ENCODE peak calls at places on chromosomes 11 and 22, in eight cellular contexts. P is IMR-90; A is colonic mucosa; X is LoVo; J is activated naive CD4-positive, alpha-beta T cell treated with Interleukin-2 at 50 U/mL for 16 hours; L is AML-193; O is HT-29; Y is NCI-H187 treated with DMSO at 0.1 percent for 48 hours. U is an unnamed sample.

GRCh38 chr11:57899378-57899777 is 124.3 kb upstream of the OR9Q1 start:
- DNase-seq in P (no peak), A (peak; percentile 63), X (no peak), J (no peak), L (no peak), O (no peak), Y (no peak), U (no peak)

GRCh38 chr11:120172921-120173705 is 35.2 kb upstream of the TRIM29 start:
- DNase-seq in P (no peak), A (no peak), X (no peak), J (no peak), L (no peak), O (no peak), Y (no peak), U (no peak)

GRCh38 chr11:34755671-34756070 is 134.8 kb downstream of the EHF start:
- DNase-seq in P (no peak), A (no peak), X (no peak), J (no peak), L (no peak), O (no peak), Y (no peak), U (no peak)

GRCh38 chr11:15673408-15673811 is 558.7 kb downstream of the INSC start:
- DNase-seq in P (no peak), A (peak; percentile 8), X (no peak), J (no peak), L (no peak), O (no peak), Y (peak; percentile 61), U (no peak)

GRCh38 chr22:35476341-35476740 is 64.3 kb upstream of the RASD2 start:
- DNase-seq in P (no peak), A (no peak), X (no peak), J (no peak), L (no peak), O (no peak), Y (no peak), U (no peak)

GRCh38 chr11:119828819-119829218 is 99.8 kb upstream of the NECTIN1 start:
- DNase-seq in P (no peak), A (no peak), X (no peak), J (no peak), L (no peak), O (no peak), Y (no peak), U (no peak)

GRCh38 chr22:23237201-23237798 is 57.0 kb downstream of the BCR start:
- DNase-seq in P (peak; percentile 66), A (no peak), X (no peak), J (no peak), L (no peak), O (no peak), Y (no peak), U (no peak)

GRCh38 chr22:31137721-31138120 is 2.6 kb downstream of the PLA2G3 start:
- DNase-seq in P (no peak), A (no peak), X (no peak), J (no peak), L (no peak), O (no peak), Y (no peak), U (no peak)

GRCh38 chr22:20810645-20811044 is 36.7 kb downstream of the SERPIND1 start:
- DNase-seq in P (no peak), A (no peak), X (no peak), J (no peak), L (no peak), O (no peak), Y (no peak), U (peak; percentile 65)

GRCh38 chr22:17969732-17970131 is 54.6 kb downstream of the MICAL3 start:
- DNase-seq in P (peak; percentile 99), A (no peak), X (no peak), J (no peak), L (no peak), O (no peak), Y (no peak), U (no peak)

GRCh38 chr11:31940396-31941037 is 129.4 kb upstream of the PAX6 start:
- DNase-seq in P (peak; percentile 30), A (no peak), X (no peak), J (no peak), L (no peak), O (no peak), Y (no peak), U (no peak)

GRCh38 chr11:134333312-134333711 is 1.5 kb downstream of the GLB1L2 start:
- DNase-seq in P (no peak), A (no peak), X (no peak), J (no peak), L (no peak), O (no peak), Y (no peak), U (no peak)

GRCh38 chr22:22474733-22475132 is 33.8 kb downstream of the ZNF280B start:
- DNase-seq in P (no peak), A (no peak), X (no peak), J (no peak), L (no peak), O (no peak), Y (no peak), U (no peak)

GRCh38 chr11:313304-313786 is 495 bp upstream of the IFITM1 start:
- DNase-seq in P (no peak), A (no peak), X (no peak), J (no peak), L (no peak), O (no peak), Y (no peak), U (no peak)

GRCh38 chr11:113532697-113533424 is 57.7 kb upstream of the DRD2 start:
- DNase-seq in P (peak; percentile 71), A (peak; percentile 75), X (peak; percentile 72), J (peak; percentile 54), L (peak; percentile 24), O (peak; percentile 90), Y (no peak), U (peak; percentile 75)

GRCh38 chr22:37855462-37855861 is 6.2 kb downstream of the EIF3L start:
- DNase-seq in P (no peak), A (no peak), X (no peak), J (no peak), L (no peak), O (no peak), Y (no peak), U (no peak)

GRCh38 chr11:72429626-72430025 is 4.7 kb downstream of the CLPB start:
- DNase-seq in P (no peak), A (no peak), X (no peak), J (no peak), L (no peak), O (no peak), Y (no peak), U (no peak)

GRCh38 chr11:19353287-19353686 is 112.5 kb upstream of the E2F8 start:
- DNase-seq in P (no peak), A (no peak), X (no peak), J (no peak), L (no peak), O (no peak), Y (no peak), U (no peak)

GRCh38 chr11:125593113-125593761 is 585 bp downstream of the STT3A start:
- DNase-seq in P (peak; percentile 46), A (peak; percentile 32), X (peak; percentile 32), J (no peak), L (no peak), O (peak; percentile 60), Y (no peak), U (no peak)

GRCh38 chr11:12673924-12674570 is at the start of gene TEAD1:
- DNase-seq in P (peak; percentile 95), A (peak; percentile 98), X (peak; percentile 94), J (peak; percentile 86), L (no peak), O (peak; percentile 98), Y (peak; percentile 66), U (peak; percentile 91)

GRCh38 chr11:70788247-70789022 is 390.1 kb downstream of the CTTN start:
- DNase-seq in P (peak; percentile 89), A (no peak), X (peak; percentile 47), J (no peak), L (no peak), O (peak; percentile 8), Y (no peak), U (no peak)

GRCh38 chr11:67261942-67262681 is 4.2 kb upstream of the GRK2 start:
- DNase-seq in P (no peak), A (peak; percentile 33), X (no peak), J (no peak), L (no peak), O (no peak), Y (no peak), U (no peak)

GRCh38 chr22:36027960-36028645 is 521 bp downstream of the RBFOX2 start:
- DNase-seq in P (no peak), A (peak; percentile 41), X (no peak), J (no peak), L (no peak), O (peak; percentile 25), Y (no peak), U (no peak)

GRCh38 chr11:75639752-75640151 is 29.1 kb downstream of the MAP6 start:
- DNase-seq in P (peak; percentile 59), A (peak; percentile 50), X (no peak), J (no peak), L (no peak), O (peak; percentile 7), Y (peak; percentile 86), U (no peak)

GRCh38 chr11:13669544-13670488 is 1.3 kb downstream of the FAR1 start:
- DNase-seq in P (no peak), A (no peak), X (no peak), J (peak; percentile 7), L (peak; percentile 39), O (no peak), Y (no peak), U (no peak)

GRCh38 chr11:70059971-70060370 is 18.1 kb upstream of the ANO1 start:
- DNase-seq in P (no peak), A (no peak), X (no peak), J (no peak), L (no peak), O (no peak), Y (no peak), U (no peak)

GRCh38 chr22:35597692-35598395 is 19.3 kb downstream of the MB start:
- DNase-seq in P (no peak), A (no peak), X (no peak), J (no peak), L (no peak), O (no peak), Y (no peak), U (no peak)

GRCh38 chr22:21660904-21661303 is 4.9 kb upstream of the PPIL2 start:
- DNase-seq in P (no peak), A (no peak), X (no peak), J (no peak), L (no peak), O (no peak), Y (no peak), U (no peak)